ENCODE peak calls at places on chromosomes 6 and 20, in ten cellular contexts. U is brain microvascular endothelial cell, P is thyroid gland, V is neuronal stem cell, A is OCI-LY7, C is BE2C, J is tibial nerve, Z is left ventricle myocardium inferior, E is psoas muscle, W is small intestine. I is an unnamed sample. For H3K36me3, the result is how much of the 10 kb centered on the place peaks cover.

GRCh38 chr6:84197708-84198107 is 29.7 kb downstream of the CEP162 start:
- DNase-seq in A (no peak), C (no peak), Z (no peak), V (no peak), J (no peak), U (peak), P (no peak), E (no peak), W (no peak), I (no peak)

GRCh38 chr6:170237999-170238740 is 52.7 kb downstream of the DLL1 start:
- DNase-seq in Z (peak), W (no peak), V (no peak), A (no peak), U (no peak), J (peak), E (no peak), P (no peak), C (no peak), I (peak)

GRCh38 chr6:163626073-163626867 is 211.8 kb downstream of the QKI start:
- DNase-seq in U (peak), A (no peak), V (no peak), Z (no peak), J (no peak), W (no peak), E (no peak), P (no peak), C (no peak), I (no peak)

GRCh38 chr6:33974030-33974429 is 170.2 kb upstream of the MLN start:
- DNase-seq in Z (no peak), E (no peak), V (no peak), A (no peak), P (no peak), C (no peak), W (no peak), J (no peak), U (no peak), I (no peak)

GRCh38 chr20:11296951-11297350 is 620.7 kb upstream of the BTBD3 start:
- DNase-seq in J (no peak), U (no peak), V (peak), W (no peak), P (no peak), C (no peak), E (no peak), A (no peak), Z (no peak), I (no peak)

GRCh38 chr6:36442083-36442670 is 477 bp downstream of the PXT1 start:
- DNase-seq in J (no peak), U (no peak), E (no peak), A (peak), Z (no peak), P (no peak), C (no peak), W (no peak), V (no peak), I (no peak)

GRCh38 chr20:57980526-57980925 is 247.9 kb downstream of the ANKRD60 start:
- DNase-seq in P (no peak), A (no peak), U (no peak), Z (no peak), J (no peak), E (peak), W (no peak), V (no peak), C (no peak), I (no peak)

GRCh38 chr6:15744824-15745402 is 82.1 kb upstream of the DTNBP1 start:
- DNase-seq in C (no peak), A (peak), Z (no peak), E (no peak), P (no peak), W (no peak), V (no peak), U (no peak), J (no peak), I (no peak)

GRCh38 chr20:50550531-50550930 is 40.3 kb downstream of the PTPN1 start:
- DNase-seq in E (no peak), J (no peak), P (no peak), V (no peak), C (no peak), Z (no peak), U (no peak), W (no peak), A (no peak), I (no peak)

GRCh38 chr20:24935786-24936525 is 13.1 kb upstream of the CST7 start:
- DNase-seq in Z (no peak), E (no peak), V (no peak), J (no peak), U (no peak), C (no peak), P (no peak), A (no peak), W (no peak), I (peak)

GRCh38 chr6:37221585-37222124 is 35.9 kb upstream of the TBC1D22B start:
- DNase-seq in J (no peak), W (no peak), A (no peak), V (no peak), U (no peak), C (no peak), E (no peak), Z (no peak), P (no peak), I (no peak)

GRCh38 chr6:3506195-3506594 is 49.3 kb upstream of the SLC22A23 start:
- DNase-seq in A (no peak), Z (no peak), V (no peak), E (no peak), C (no peak), W (no peak), J (no peak), P (no peak), U (no peak), I (no peak)

GRCh38 chr20:40997116-40997515 is 31.5 kb upstream of the TOP1 start:
- DNase-seq in V (no peak), Z (no peak), W (no peak), A (peak), U (no peak), J (no peak), C (no peak), P (no peak), E (no peak), I (no peak)

GRCh38 chr6:154508573-154509375 is 1.7 kb downstream of the CNKSR3 start:
- DNase-seq in P (peak), U (no peak), C (no peak), Z (no peak), W (peak), V (no peak), J (no peak), E (no peak), A (no peak), I (no peak)

GRCh38 chr6:124193132-124193531 is 389.5 kb downstream of the NKAIN2 start:
- DNase-seq in J (no peak), A (no peak), P (no peak), V (no peak), Z (no peak), U (no peak), W (no peak), C (no peak), E (peak), I (peak)

GRCh38 chr20:49276895-49277785 is 717 bp downstream of the ZNFX1 start:
- DNase-seq in Z (peak), C (no peak), A (peak), E (peak), U (no peak), J (peak), W (no peak), V (no peak), P (peak), I (peak)

GRCh38 chr20:10250902-10251301 is 32.3 kb downstream of the SNAP25 start:
- DNase-seq in V (no peak), P (no peak), E (no peak), U (no peak), A (no peak), W (peak), Z (no peak), C (no peak), J (no peak), I (no peak)

GRCh38 chr20:31806564-31807355 is 12.4 kb upstream of the MYLK2 start:
- DNase-seq in E (peak), C (no peak), V (no peak), J (no peak), W (no peak), P (no peak), A (no peak), Z (no peak), U (no peak), I (no peak)

GRCh38 chr6:130997061-130997753 is 65.8 kb downstream of the EPB41L2 start:
- DNase-seq in Z (no peak), W (no peak), E (no peak), U (no peak), C (no peak), P (no peak), V (peak), A (no peak), J (no peak), I (no peak)

GRCh38 chr6:4280031-4280430 is 144.7 kb upstream of the ECI2 start:
- DNase-seq in E (no peak), C (no peak), A (no peak), J (no peak), W (no peak), V (no peak), Z (no peak), P (no peak), U (no peak), I (no peak)

GRCh38 chr20:3658708-3659491 is 4.3 kb downstream of the GFRA4 start:
- DNase-seq in P (no peak), Z (no peak), C (no peak), E (no peak), V (no peak), J (no peak), A (peak), U (no peak), W (peak), I (no peak)

GRCh38 chr6:117666881-117667280 is 8.4 kb upstream of the NUS1 start:
- DNase-seq in Z (no peak), A (no peak), U (no peak), P (no peak), J (no peak), C (no peak), W (no peak), E (no peak), V (no peak), I (no peak)

GRCh38 chr20:56762829-56763228 is 133.7 kb downstream of the TFAP2C start:
- DNase-seq in P (no peak), V (no peak), C (no peak), A (no peak), W (no peak), E (no peak), Z (no peak), U (no peak), J (no peak), I (no peak)

GRCh38 chr20:870758-871157 is 37.2 kb downstream of the FAM110A start:
- DNase-seq in U (no peak), Z (no peak), J (no peak), W (no peak), E (no peak), P (no peak), C (no peak), V (no peak), A (no peak), I (no peak)

GRCh38 chr20:31699801-31700728 is 22.6 kb downstream of the BCL2L1 start:
- DNase-seq in C (no peak), Z (no peak), J (no peak), V (no peak), U (no peak), P (no peak), A (no peak), W (no peak), E (no peak), I (no peak)

GRCh38 chr6:5175195-5175594 is 85.6 kb downstream of the LYRM4 start:
- DNase-seq in C (no peak), E (no peak), W (no peak), P (no peak), V (no peak), J (no peak), A (peak), U (no peak), Z (no peak), I (no peak)

GRCh38 chr6:6586671-6587526 is 1.6 kb upstream of the LY86 start:
- DNase-seq in W (no peak), V (no peak), C (no peak), U (no peak), E (no peak), J (no peak), P (no peak), A (peak), Z (no peak), I (no peak)

GRCh38 chr20:32089637-32090330 is 19.7 kb upstream of the TM9SF4 start:
- DNase-seq in P (no peak), C (no peak), V (no peak), A (no peak), J (no peak), U (no peak), Z (no peak), E (no peak), W (no peak), I (no peak)

GRCh38 chr20:47063407-47063806 is 168.8 kb downstream of the EYA2 start:
- DNase-seq in E (no peak), A (no peak), C (no peak), W (peak), J (no peak), P (peak), V (no peak), U (no peak), Z (no peak), I (no peak)

GRCh38 chr20:13130100-13130706 is 90.9 kb upstream of the ISM1 start:
- DNase-seq in J (no peak), W (no peak), A (no peak), E (no peak), C (no peak), Z (no peak), P (no peak), U (no peak), V (no peak), I (no peak)

GRCh38 chr6:49966823-49967222 is 2.6 kb downstream of the DEFB113 start:
- DNase-seq in U (no peak), P (no peak), E (no peak), J (no peak), W (no peak), Z (no peak), V (no peak), A (no peak), C (no peak), I (no peak)

GRCh38 chr20:2984028-2984501 is 59.4 kb upstream of the GNRH2 start:
- DNase-seq in J (no peak), W (no peak), V (no peak), E (no peak), A (peak), U (no peak), C (no peak), Z (no peak), P (no peak), I (no peak)

GRCh38 chr6:95805699-95806098 is 210.1 kb upstream of the FUT9 start:
- DNase-seq in E (no peak), V (no peak), W (no peak), P (no peak), Z (no peak), U (no peak), J (no peak), C (no peak), A (no peak), I (no peak)

GRCh38 chr6:95797054-95797453 is 218.7 kb upstream of the FUT9 start:
- DNase-seq in V (no peak), W (no peak), Z (no peak), U (no peak), P (no peak), J (no peak), A (no peak), C (no peak), E (no peak), I (no peak)

GRCh38 chr6:95804847-95805541 is 210.8 kb upstream of the FUT9 start:
- DNase-seq in P (no peak), A (no peak), W (no peak), V (no peak), J (no peak), U (no peak), C (no peak), Z (no peak), E (no peak), I (no peak)

GRCh38 chr6:95803889-95804288 is 211.9 kb upstream of the FUT9 start:
- DNase-seq in W (no peak), A (no peak), V (no peak), E (no peak), P (no peak), Z (no peak), C (no peak), U (no peak), J (no peak), I (no peak)

DNA sequence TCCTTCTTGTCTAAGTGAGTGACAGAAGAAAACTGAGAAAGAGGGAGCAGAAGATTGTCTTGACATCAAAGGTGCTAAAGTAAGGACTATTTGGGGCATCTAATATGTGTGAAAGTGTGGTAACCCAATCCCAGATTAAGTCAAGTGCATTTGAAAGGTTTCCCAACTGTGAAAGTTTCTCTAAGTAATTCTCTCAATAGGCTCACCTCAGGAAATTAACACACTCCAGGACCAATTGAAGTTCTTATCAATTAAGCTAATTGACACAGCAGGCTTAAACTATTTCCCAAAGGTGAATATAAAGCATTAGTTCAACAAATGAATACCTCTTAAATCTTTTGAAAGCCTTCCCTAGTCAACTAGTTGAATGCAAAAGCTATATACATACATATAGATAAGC is 212.8 kb upstream of the FUT9 start:
- DNase-seq in E (no peak), W (no peak), Z (no peak), U (no peak), P (no peak), C (no peak), J (no peak), V (peak), A (no peak), I (no peak)
- H3K36me3 ChIP-seq in E (under half), W (under half), Z (under half), U (under half), P (under half), C (under half), J (under half), V (under half), A (under half), I (under half)

DNA sequence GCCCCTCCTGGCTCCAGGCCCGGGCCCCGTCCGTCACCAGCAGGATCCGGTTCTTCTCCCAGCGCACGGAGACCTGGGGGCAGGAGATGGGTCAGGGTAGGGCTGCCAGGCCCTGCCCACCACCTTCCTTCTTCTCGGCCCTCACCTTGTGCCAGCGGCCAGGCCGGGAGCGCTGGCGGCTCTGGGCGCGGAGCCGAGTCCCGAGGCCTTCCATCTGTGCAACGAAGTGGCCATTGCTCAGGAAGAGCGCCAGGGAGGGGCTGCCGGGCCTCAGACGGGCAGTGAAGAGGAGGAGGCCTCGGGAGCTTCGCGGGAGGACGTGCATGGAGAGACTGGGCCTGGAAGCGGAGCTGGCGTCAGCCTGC is 7.9 kb downstream of the ADRM1 start:
- DNase-seq in J (no peak), Z (no peak), E (no peak), P (no peak), W (no peak), C (no peak), V (no peak), U (no peak), A (no peak), I (no peak)
- H3K36me3 ChIP-seq in J (half or more), Z (half or more), E (half or more), P (half or more), W (under half), C (under half), V (half or more), U (half or more), A (half or more), I (under half)

DNA sequence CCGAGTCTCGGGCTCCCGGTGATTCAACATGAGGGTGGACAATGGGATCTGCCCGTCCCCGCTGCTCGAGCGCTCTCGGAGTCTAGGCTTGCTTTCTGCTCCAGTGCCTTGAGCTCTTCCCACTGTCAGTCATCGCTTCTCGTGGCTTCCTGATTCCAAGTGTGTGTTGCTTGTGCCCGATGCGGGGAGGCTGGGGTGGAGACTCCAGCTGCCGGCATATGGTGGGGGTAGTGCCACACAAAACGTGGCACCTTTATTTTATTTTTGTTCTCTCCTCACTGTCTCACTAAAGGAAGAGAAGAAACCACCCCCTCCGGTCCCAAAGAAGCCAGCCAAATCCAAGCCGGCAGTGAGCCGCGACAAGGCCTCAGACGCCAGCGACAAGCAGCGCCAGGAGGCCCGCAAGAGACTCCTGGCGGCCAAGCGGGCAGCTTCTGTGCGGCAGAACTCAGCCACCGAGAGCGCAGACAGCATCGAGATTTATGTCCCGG is 14.8 kb upstream of the MYL9 start:
- DNase-seq in Z (no peak), A (no peak), E (no peak), V (no peak), W (no peak), P (no peak), U (no peak), C (no peak), J (no peak), I (no peak)
- H3K36me3 ChIP-seq in Z (half or more), A (under half), E (half or more), V (under half), W (under half), P (under half), U (half or more), C (under half), J (half or more), I (under half)

DNA sequence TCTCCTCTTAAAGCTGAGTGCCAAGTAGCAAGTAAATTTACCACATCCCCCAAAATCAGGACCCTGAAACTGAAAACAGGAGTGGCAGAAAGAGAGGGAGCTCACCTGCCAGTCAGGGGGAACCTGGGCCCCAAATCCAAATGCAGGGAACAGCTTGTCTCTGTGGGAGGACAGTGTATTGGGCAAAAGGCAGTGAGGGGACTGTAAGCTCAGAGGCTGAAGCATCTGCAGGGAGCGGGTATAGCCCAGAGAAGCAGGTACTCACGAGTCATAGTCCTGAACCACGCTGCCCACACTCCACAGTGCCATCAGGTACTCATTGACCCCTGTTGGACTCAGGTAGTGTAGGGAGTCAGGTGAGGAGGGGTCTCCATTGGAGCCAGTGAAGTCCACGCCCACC is 15.0 kb downstream of the SPAG4 start:
- DNase-seq in V (no peak), U (no peak), E (no peak), J (no peak), C (no peak), A (no peak), Z (no peak), W (no peak), P (no peak), I (no peak)
- H3K36me3 ChIP-seq in V (under half), U (half or more), E (half or more), J (half or more), C (half or more), A (half or more), Z (half or more), W (under half), P (under half), I (under half)

DNA sequence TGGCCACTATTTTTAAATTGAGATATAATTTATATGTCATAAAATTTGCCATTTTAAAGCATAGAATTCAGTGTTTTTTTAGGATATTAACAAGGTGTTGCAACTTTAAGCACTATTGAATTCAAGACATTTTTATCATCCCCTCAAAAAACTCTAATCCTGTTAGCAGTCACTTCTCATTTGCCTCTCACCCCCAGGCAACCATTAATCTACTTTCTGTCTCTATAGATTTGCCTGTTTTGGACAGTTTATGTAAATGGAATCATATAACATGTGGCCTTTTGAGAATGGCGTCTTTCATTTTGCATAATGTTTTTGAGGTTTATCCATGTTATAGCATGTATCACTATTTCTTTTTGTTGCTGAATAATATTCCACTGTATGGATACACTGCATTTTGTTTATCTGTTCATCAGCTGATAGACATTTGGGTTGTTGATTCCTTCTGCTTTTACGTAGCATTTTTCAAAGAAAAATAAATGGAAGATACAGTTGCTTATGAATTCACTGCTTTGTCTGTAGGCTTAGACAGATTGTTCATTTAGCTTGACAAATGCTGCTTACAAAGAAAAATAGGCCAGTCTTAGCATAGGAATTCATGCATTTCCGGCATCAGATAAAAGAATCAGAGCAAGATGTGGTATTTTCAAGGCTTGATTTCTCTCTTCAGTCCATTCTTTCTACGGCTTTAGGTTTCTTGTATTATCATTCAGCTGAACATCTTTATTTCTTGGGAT is 52.9 kb downstream of the STK4 start:
- DNase-seq in P (no peak), W (no peak), E (no peak), V (no peak), A (no peak), J (no peak), C (no peak), Z (no peak), U (no peak), I (no peak)
- H3K36me3 ChIP-seq in P (under half), W (under half), E (under half), V (under half), A (half or more), J (under half), C (under half), Z (under half), U (under half), I (under half)

I was measured in aorta.